ENCODE peak calls at places on chromosome 16, in nine cellular contexts. One of them, this sample, is unnamed.

GRCh38 chr16:11679250-11679649 is 11.0 kb downstream of the SNN start:
- DNase-seq in mesendoderm: no peak
- DNase-seq in Kasumi-1: no peak
- DNase-seq in CD4-positive, alpha-beta T cell: no peak
- DNase-seq in ELR: no peak
- DNase-seq in stimulated activated CD4-positive, alpha-beta T cell treated with anti-CD3 and anti-CD28 coated beads, Interleukin-4, amount 100 ng/mL, for 48 hours: no peak
- DNase-seq in right lobe of liver: no peak
- DNase-seq in effector memory CD4-positive, alpha-beta T cell: no peak
- DNase-seq in EL: no peak
- DNase-seq in this sample: no peak

GRCh38 chr16:19809121-19809635 is 75.5 kb downstream of the GPRC5B start:
- DNase-seq in CD4-positive, alpha-beta T cell: no peak
- DNase-seq in ELR: peak
- DNase-seq in right lobe of liver: no peak
- DNase-seq in stimulated activated CD4-positive, alpha-beta T cell treated with anti-CD3 and anti-CD28 coated beads, Interleukin-4, amount 100 ng/mL, for 48 hours: no peak
- DNase-seq in Kasumi-1: peak
- DNase-seq in effector memory CD4-positive, alpha-beta T cell: no peak
- DNase-seq in mesendoderm: peak
- DNase-seq in EL: peak
- DNase-seq in this sample: no peak

GRCh38 chr16:31071861-31072260 is 2.2 kb downstream of the ZNF668 start:
- DNase-seq in mesendoderm: no peak
- DNase-seq in ELR: peak
- DNase-seq in stimulated activated CD4-positive, alpha-beta T cell treated with anti-CD3 and anti-CD28 coated beads, Interleukin-4, amount 100 ng/mL, for 48 hours: no peak
- DNase-seq in effector memory CD4-positive, alpha-beta T cell: no peak
- DNase-seq in EL: peak
- DNase-seq in CD4-positive, alpha-beta T cell: no peak
- DNase-seq in right lobe of liver: no peak
- DNase-seq in Kasumi-1: no peak
- DNase-seq in this sample: peak

GRCh38 chr16:50381679-50382440 is 13.1 kb upstream of the BRD7 start:
- DNase-seq in Kasumi-1: no peak
- DNase-seq in EL: no peak
- DNase-seq in right lobe of liver: no peak
- DNase-seq in stimulated activated CD4-positive, alpha-beta T cell treated with anti-CD3 and anti-CD28 coated beads, Interleukin-4, amount 100 ng/mL, for 48 hours: no peak
- DNase-seq in CD4-positive, alpha-beta T cell: no peak
- DNase-seq in mesendoderm: peak
- DNase-seq in effector memory CD4-positive, alpha-beta T cell: no peak
- DNase-seq in ELR: peak
- DNase-seq in this sample: no peak

GRCh38 chr16:1309888-1310831 is 724 bp downstream of the UBE2I start:
- DNase-seq in ELR: peak
- DNase-seq in CD4-positive, alpha-beta T cell: no peak
- DNase-seq in right lobe of liver: no peak
- DNase-seq in EL: peak
- DNase-seq in effector memory CD4-positive, alpha-beta T cell: peak
- DNase-seq in Kasumi-1: no peak
- DNase-seq in mesendoderm: no peak
- DNase-seq in stimulated activated CD4-positive, alpha-beta T cell treated with anti-CD3 and anti-CD28 coated beads, Interleukin-4, amount 100 ng/mL, for 48 hours: peak
- DNase-seq in this sample: no peak

GRCh38 chr16:85998178-85998867 is 99.4 kb downstream of the IRF8 start:
- DNase-seq in ELR: no peak
- DNase-seq in mesendoderm: no peak
- DNase-seq in CD4-positive, alpha-beta T cell: no peak
- DNase-seq in right lobe of liver: no peak
- DNase-seq in effector memory CD4-positive, alpha-beta T cell: no peak
- DNase-seq in EL: no peak
- DNase-seq in stimulated activated CD4-positive, alpha-beta T cell treated with anti-CD3 and anti-CD28 coated beads, Interleukin-4, amount 100 ng/mL, for 48 hours: no peak
- DNase-seq in Kasumi-1: no peak
- DNase-seq in this sample: no peak

GRCh38 chr16:73978407-73978784 is 318.2 kb upstream of the PSMD7 start:
- DNase-seq in Kasumi-1: no peak
- DNase-seq in ELR: no peak
- DNase-seq in stimulated activated CD4-positive, alpha-beta T cell treated with anti-CD3 and anti-CD28 coated beads, Interleukin-4, amount 100 ng/mL, for 48 hours: no peak
- DNase-seq in CD4-positive, alpha-beta T cell: no peak
- DNase-seq in effector memory CD4-positive, alpha-beta T cell: no peak
- DNase-seq in right lobe of liver: no peak
- DNase-seq in mesendoderm: no peak
- DNase-seq in EL: no peak
- DNase-seq in this sample: no peak

GRCh38 chr16:49471038-49471727 is 97.6 kb downstream of the C16orf78 start:
- DNase-seq in CD4-positive, alpha-beta T cell: no peak
- DNase-seq in right lobe of liver: no peak
- DNase-seq in EL: no peak
- DNase-seq in Kasumi-1: no peak
- DNase-seq in effector memory CD4-positive, alpha-beta T cell: no peak
- DNase-seq in mesendoderm: no peak
- DNase-seq in ELR: no peak
- DNase-seq in stimulated activated CD4-positive, alpha-beta T cell treated with anti-CD3 and anti-CD28 coated beads, Interleukin-4, amount 100 ng/mL, for 48 hours: no peak
- DNase-seq in this sample: no peak

GRCh38 chr16:54075446-54075845 is 211.1 kb downstream of the IRX3 start:
- DNase-seq in effector memory CD4-positive, alpha-beta T cell: no peak
- DNase-seq in EL: no peak
- DNase-seq in CD4-positive, alpha-beta T cell: no peak
- DNase-seq in ELR: no peak
- DNase-seq in Kasumi-1: no peak
- DNase-seq in stimulated activated CD4-positive, alpha-beta T cell treated with anti-CD3 and anti-CD28 coated beads, Interleukin-4, amount 100 ng/mL, for 48 hours: no peak
- DNase-seq in mesendoderm: no peak
- DNase-seq in right lobe of liver: no peak
- DNase-seq in this sample: no peak

This sample was measured in retinal pigment epithelial cell.